ENCODE peak calls at places on chromosomes 12 and 14, in six cellular contexts. One of them, this sample, is unnamed.

GRCh38 chr14:76961631-76962302 is 66.7 kb downstream of the IRF2BPL start:
- DNase-seq in neural progenitor cell: peak
- DNase-seq in A549: peak
- DNase-seq in cardiac fibroblast: peak
- DNase-seq in heart right ventricle: peak
- DNase-seq in endothelial cell of umbilical vein: peak
- DNase-seq in this sample: peak

GRCh38 chr14:100051543-100051942 is 13.7 kb upstream of the EVL start:
- DNase-seq in neural progenitor cell: no peak
- DNase-seq in A549: no peak
- DNase-seq in cardiac fibroblast: no peak
- DNase-seq in heart right ventricle: no peak
- DNase-seq in endothelial cell of umbilical vein: no peak
- DNase-seq in this sample: no peak

GRCh38 chr12:117774986-117775775 is 193.6 kb downstream of the KSR2 start:
- DNase-seq in neural progenitor cell: no peak
- DNase-seq in A549: no peak
- DNase-seq in cardiac fibroblast: no peak
- DNase-seq in heart right ventricle: no peak
- DNase-seq in endothelial cell of umbilical vein: peak
- DNase-seq in this sample: no peak

GRCh38 chr12:90233168-90234100 is 524.8 kb upstream of the ATP2B1 start:
- DNase-seq in neural progenitor cell: no peak
- DNase-seq in A549: no peak
- DNase-seq in cardiac fibroblast: peak
- DNase-seq in heart right ventricle: no peak
- DNase-seq in endothelial cell of umbilical vein: no peak
- DNase-seq in this sample: peak

GRCh38 chr14:52365071-52365470 is 51.0 kb downstream of the PTGER2 start:
- DNase-seq in neural progenitor cell: no peak
- DNase-seq in A549: no peak
- DNase-seq in cardiac fibroblast: no peak
- DNase-seq in heart right ventricle: no peak
- DNase-seq in endothelial cell of umbilical vein: no peak
- DNase-seq in this sample: no peak

GRCh38 chr14:54472291-54472690 is 16.5 kb downstream of the GMFB start:
- DNase-seq in neural progenitor cell: peak
- DNase-seq in A549: no peak
- DNase-seq in cardiac fibroblast: no peak
- DNase-seq in heart right ventricle: no peak
- DNase-seq in endothelial cell of umbilical vein: no peak
- DNase-seq in this sample: no peak

GRCh38 chr14:58557242-58557641 is 80.5 kb upstream of the DACT1 start:
- DNase-seq in neural progenitor cell: peak
- DNase-seq in A549: no peak
- DNase-seq in cardiac fibroblast: no peak
- DNase-seq in heart right ventricle: no peak
- DNase-seq in endothelial cell of umbilical vein: no peak
- DNase-seq in this sample: no peak

GRCh38 chr12:6476496-6476895 is 6.0 kb upstream of the VAMP1 start:
- DNase-seq in neural progenitor cell: no peak
- DNase-seq in A549: no peak
- DNase-seq in cardiac fibroblast: peak
- DNase-seq in heart right ventricle: no peak
- DNase-seq in endothelial cell of umbilical vein: no peak
- DNase-seq in this sample: peak

GRCh38 chr14:101123639-101124525 is 220.4 kb upstream of the RTL1 start:
- DNase-seq in neural progenitor cell: no peak
- DNase-seq in A549: no peak
- DNase-seq in cardiac fibroblast: no peak
- DNase-seq in heart right ventricle: no peak
- DNase-seq in endothelial cell of umbilical vein: no peak
- DNase-seq in this sample: no peak

GRCh38 chr12:115118177-115118724 is 434.3 kb upstream of the TBX3 start:
- DNase-seq in neural progenitor cell: no peak
- DNase-seq in A549: no peak
- DNase-seq in cardiac fibroblast: no peak
- DNase-seq in heart right ventricle: no peak
- DNase-seq in endothelial cell of umbilical vein: no peak
- DNase-seq in this sample: peak

GRCh38 chr12:118145113-118145797 is 9.3 kb downstream of the PEBP1 start:
- DNase-seq in neural progenitor cell: no peak
- DNase-seq in A549: no peak
- DNase-seq in cardiac fibroblast: no peak
- DNase-seq in heart right ventricle: no peak
- DNase-seq in endothelial cell of umbilical vein: no peak
- DNase-seq in this sample: no peak

GRCh38 chr12:90515199-90516175 is 439.5 kb downstream of the CCER1 start:
- DNase-seq in neural progenitor cell: no peak
- DNase-seq in A549: peak
- DNase-seq in cardiac fibroblast: peak
- DNase-seq in heart right ventricle: no peak
- DNase-seq in endothelial cell of umbilical vein: peak
- DNase-seq in this sample: peak

GRCh38 chr12:119444462-119445044 is 110.0 kb downstream of the CCDC60 start:
- DNase-seq in neural progenitor cell: peak
- DNase-seq in A549: peak
- DNase-seq in cardiac fibroblast: peak
- DNase-seq in heart right ventricle: peak
- DNase-seq in endothelial cell of umbilical vein: peak
- DNase-seq in this sample: peak

GRCh38 chr12:1314523-1314922 is 279.9 kb downstream of the FBXL14 start:
- DNase-seq in neural progenitor cell: no peak
- DNase-seq in A549: no peak
- DNase-seq in cardiac fibroblast: no peak
- DNase-seq in heart right ventricle: no peak
- DNase-seq in endothelial cell of umbilical vein: no peak
- DNase-seq in this sample: no peak

GRCh38 chr12:132560831-132561783 is 49.3 kb downstream of the LRCOL1 start:
- DNase-seq in neural progenitor cell: peak
- DNase-seq in A549: peak
- DNase-seq in cardiac fibroblast: peak
- DNase-seq in heart right ventricle: peak
- DNase-seq in endothelial cell of umbilical vein: peak
- DNase-seq in this sample: peak

GRCh38 chr14:44529026-44529425 is 21.9 kb upstream of the FSCB start:
- DNase-seq in neural progenitor cell: no peak
- DNase-seq in A549: no peak
- DNase-seq in cardiac fibroblast: peak
- DNase-seq in heart right ventricle: no peak
- DNase-seq in endothelial cell of umbilical vein: no peak
- DNase-seq in this sample: peak

GRCh38 chr12:109057376-109057775 is 5.0 kb downstream of the USP30 start:
- DNase-seq in neural progenitor cell: no peak
- DNase-seq in A549: no peak
- DNase-seq in cardiac fibroblast: no peak
- DNase-seq in heart right ventricle: no peak
- DNase-seq in endothelial cell of umbilical vein: no peak
- DNase-seq in this sample: no peak

GRCh38 chr12:76250256-76250655 is 98.0 kb downstream of the BBS10 start:
- DNase-seq in neural progenitor cell: no peak
- DNase-seq in A549: no peak
- DNase-seq in cardiac fibroblast: no peak
- DNase-seq in heart right ventricle: no peak
- DNase-seq in endothelial cell of umbilical vein: no peak
- DNase-seq in this sample: no peak

GRCh38 chr14:92586001-92586947 is 72.7 kb downstream of the RIN3 start:
- DNase-seq in neural progenitor cell: no peak
- DNase-seq in A549: no peak
- DNase-seq in cardiac fibroblast: peak
- DNase-seq in heart right ventricle: peak
- DNase-seq in endothelial cell of umbilical vein: peak
- DNase-seq in this sample: peak
- H3K4me3 ChIP-seq in neural progenitor cell: no peak
- H3K4me3 ChIP-seq in A549: no peak
- H3K4me3 ChIP-seq in cardiac fibroblast: no peak
- H3K4me3 ChIP-seq in heart right ventricle: no peak
- H3K4me3 ChIP-seq in endothelial cell of umbilical vein: no peak
- H3K4me3 ChIP-seq in this sample: no peak

DNA sequence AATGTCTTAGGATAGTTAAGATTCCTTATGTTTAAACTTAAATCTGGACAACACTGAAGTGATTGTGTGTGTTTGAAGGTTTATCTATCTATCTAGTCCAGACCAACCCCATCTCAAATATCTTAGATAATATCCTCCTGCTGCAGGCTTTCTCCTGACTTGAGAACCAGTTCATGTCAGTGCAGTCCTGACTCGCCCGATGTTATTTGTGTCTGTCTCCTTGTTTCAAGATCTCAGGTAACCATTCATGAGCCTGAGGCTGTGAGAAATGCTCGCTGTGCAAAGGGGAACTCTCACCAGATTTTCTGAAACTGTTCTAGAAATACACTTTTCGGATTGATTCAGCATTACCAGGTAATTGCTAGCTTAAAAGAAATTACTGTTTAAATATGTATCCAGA is 356.2 kb downstream of the SNAPC1 start:
- DNase-seq in neural progenitor cell: no peak
- DNase-seq in A549: no peak
- DNase-seq in cardiac fibroblast: no peak
- DNase-seq in heart right ventricle: no peak
- DNase-seq in endothelial cell of umbilical vein: no peak
- DNase-seq in this sample: no peak
- H3K4me3 ChIP-seq in neural progenitor cell: no peak
- H3K4me3 ChIP-seq in A549: no peak
- H3K4me3 ChIP-seq in cardiac fibroblast: no peak
- H3K4me3 ChIP-seq in heart right ventricle: no peak
- H3K4me3 ChIP-seq in endothelial cell of umbilical vein: no peak
- H3K4me3 ChIP-seq in this sample: no peak

GRCh38 chr12:120689397-120690082 is 2.6 kb downstream of the MLEC start:
- DNase-seq in neural progenitor cell: no peak
- DNase-seq in A549: no peak
- DNase-seq in cardiac fibroblast: no peak
- DNase-seq in heart right ventricle: no peak
- DNase-seq in endothelial cell of umbilical vein: no peak
- DNase-seq in this sample: no peak
- H3K4me3 ChIP-seq in neural progenitor cell: peak
- H3K4me3 ChIP-seq in A549: peak
- H3K4me3 ChIP-seq in cardiac fibroblast: peak
- H3K4me3 ChIP-seq in heart right ventricle: peak
- H3K4me3 ChIP-seq in endothelial cell of umbilical vein: no peak
- H3K4me3 ChIP-seq in this sample: peak

GRCh38 chr12:111291357-111291756 is 77.5 kb downstream of the PHETA1 start:
- DNase-seq in neural progenitor cell: no peak
- DNase-seq in A549: no peak
- DNase-seq in cardiac fibroblast: no peak
- DNase-seq in heart right ventricle: no peak
- DNase-seq in endothelial cell of umbilical vein: no peak
- DNase-seq in this sample: no peak
- H3K4me3 ChIP-seq in neural progenitor cell: no peak
- H3K4me3 ChIP-seq in A549: no peak
- H3K4me3 ChIP-seq in cardiac fibroblast: no peak
- H3K4me3 ChIP-seq in heart right ventricle: no peak
- H3K4me3 ChIP-seq in endothelial cell of umbilical vein: no peak
- H3K4me3 ChIP-seq in this sample: no peak

This sample was measured in fibroblast of pulmonary artery.